ENCODE peak calls at places on chromosomes 4 and X, in seven cellular contexts. One of them, this sample, is unnamed.

GRCh38 chr4:88610771-88611170 is 18.5 kb downstream of the HERC3 start:
- DNase-seq in glutamatergic neuron: no peak
- DNase-seq in A549: no peak
- DNase-seq in endothelial cell: no peak
- DNase-seq in mucosa of descending colon: peak
- DNase-seq in HepG2: no peak
- DNase-seq in GM23338: no peak
- DNase-seq in this sample: no peak

GRCh38 chr4:45518832-45519231 is 605.0 kb downstream of the GABRG1 start:
- DNase-seq in glutamatergic neuron: no peak
- DNase-seq in endothelial cell: no peak
- DNase-seq in HepG2: no peak
- DNase-seq in mucosa of descending colon: no peak
- DNase-seq in A549: no peak
- DNase-seq in GM23338: peak
- DNase-seq in this sample: no peak

GRCh38 chrX:56751071-56751470 is 22.0 kb downstream of the NBDY start:
- DNase-seq in mucosa of descending colon: no peak
- DNase-seq in GM23338: no peak
- DNase-seq in endothelial cell: no peak
- DNase-seq in HepG2: no peak
- DNase-seq in A549: no peak
- DNase-seq in glutamatergic neuron: no peak
- DNase-seq in this sample: no peak

GRCh38 chr4:4327652-4328121 is 37.6 kb downstream of the ZBTB49 start:
- DNase-seq in mucosa of descending colon: no peak
- DNase-seq in A549: peak
- DNase-seq in HepG2: peak
- DNase-seq in GM23338: peak
- DNase-seq in glutamatergic neuron: peak
- DNase-seq in endothelial cell: peak
- DNase-seq in this sample: no peak

GRCh38 chr4:122798101-122798500 is 28.5 kb upstream of the FGF2 start:
- DNase-seq in glutamatergic neuron: no peak
- DNase-seq in GM23338: peak
- DNase-seq in endothelial cell: no peak
- DNase-seq in A549: peak
- DNase-seq in mucosa of descending colon: no peak
- DNase-seq in HepG2: peak
- DNase-seq in this sample: no peak

GRCh38 chr4:174794706-174795105 is 34.3 kb downstream of the GLRA3 start:
- DNase-seq in HepG2: no peak
- DNase-seq in glutamatergic neuron: no peak
- DNase-seq in A549: no peak
- DNase-seq in mucosa of descending colon: no peak
- DNase-seq in GM23338: no peak
- DNase-seq in endothelial cell: no peak
- DNase-seq in this sample: no peak

GRCh38 chr4:85777908-85778808 is 303.2 kb downstream of the ARHGAP24 start:
- DNase-seq in HepG2: no peak
- DNase-seq in GM23338: no peak
- DNase-seq in glutamatergic neuron: no peak
- DNase-seq in A549: no peak
- DNase-seq in endothelial cell: no peak
- DNase-seq in mucosa of descending colon: no peak
- DNase-seq in this sample: no peak

GRCh38 chrX:29858714-29859113 is 356.6 kb upstream of the MAGEB2 start:
- DNase-seq in GM23338: no peak
- DNase-seq in mucosa of descending colon: no peak
- DNase-seq in glutamatergic neuron: no peak
- DNase-seq in endothelial cell: no peak
- DNase-seq in A549: no peak
- DNase-seq in HepG2: no peak
- DNase-seq in this sample: no peak

GRCh38 chr4:41369680-41370079 is 113.0 kb downstream of the UCHL1 start:
- DNase-seq in endothelial cell: no peak
- DNase-seq in A549: no peak
- DNase-seq in mucosa of descending colon: no peak
- DNase-seq in GM23338: no peak
- DNase-seq in HepG2: no peak
- DNase-seq in glutamatergic neuron: no peak
- DNase-seq in this sample: peak

GRCh38 chr4:121642876-121643585 is 53.7 kb downstream of the ANXA5 start:
- DNase-seq in GM23338: no peak
- DNase-seq in HepG2: peak
- DNase-seq in A549: no peak
- DNase-seq in glutamatergic neuron: no peak
- DNase-seq in endothelial cell: no peak
- DNase-seq in mucosa of descending colon: no peak
- DNase-seq in this sample: no peak

GRCh38 chrX:155819525-155819924 is 61.6 kb upstream of the VAMP7 start:
- DNase-seq in endothelial cell: no peak
- DNase-seq in mucosa of descending colon: no peak
- DNase-seq in HepG2: no peak
- DNase-seq in glutamatergic neuron: no peak
- DNase-seq in A549: no peak
- DNase-seq in GM23338: peak
- DNase-seq in this sample: no peak

GRCh38 chrX:129759576-129760061 is 20.1 kb upstream of the SASH3 start:
- DNase-seq in GM23338: peak
- DNase-seq in A549: no peak
- DNase-seq in glutamatergic neuron: no peak
- DNase-seq in HepG2: no peak
- DNase-seq in mucosa of descending colon: no peak
- DNase-seq in endothelial cell: no peak
- DNase-seq in this sample: peak

GRCh38 chr4:186471441-186471840 is 83.9 kb downstream of the MTNR1A start:
- DNase-seq in A549: no peak
- DNase-seq in HepG2: no peak
- DNase-seq in glutamatergic neuron: no peak
- DNase-seq in GM23338: no peak
- DNase-seq in endothelial cell: no peak
- DNase-seq in mucosa of descending colon: no peak
- DNase-seq in this sample: no peak

GRCh38 chr4:105280338-105280809 is 133.7 kb downstream of the TET2 start:
- DNase-seq in A549: no peak
- DNase-seq in endothelial cell: no peak
- DNase-seq in HepG2: no peak
- DNase-seq in mucosa of descending colon: no peak
- DNase-seq in glutamatergic neuron: no peak
- DNase-seq in GM23338: no peak
- DNase-seq in this sample: no peak

GRCh38 chr4:8218371-8219050 is 19.4 kb downstream of the SH3TC1 start:
- DNase-seq in mucosa of descending colon: peak
- DNase-seq in HepG2: no peak
- DNase-seq in glutamatergic neuron: no peak
- DNase-seq in GM23338: no peak
- DNase-seq in endothelial cell: no peak
- DNase-seq in A549: no peak
- DNase-seq in this sample: no peak

GRCh38 chr4:22416403-22416802 is 99.5 kb downstream of the ADGRA3 start:
- DNase-seq in GM23338: no peak
- DNase-seq in A549: no peak
- DNase-seq in endothelial cell: no peak
- DNase-seq in HepG2: no peak
- DNase-seq in glutamatergic neuron: no peak
- DNase-seq in mucosa of descending colon: no peak
- DNase-seq in this sample: no peak

GRCh38 chr4:182593864-182594263 is 323.3 kb downstream of the DCTD start:
- DNase-seq in glutamatergic neuron: no peak
- DNase-seq in endothelial cell: no peak
- DNase-seq in A549: no peak
- DNase-seq in HepG2: no peak
- DNase-seq in GM23338: no peak
- DNase-seq in mucosa of descending colon: no peak
- DNase-seq in this sample: no peak

GRCh38 chr4:1943928-1944327 is 64.8 kb downstream of the NELFA start:
- DNase-seq in endothelial cell: no peak
- DNase-seq in mucosa of descending colon: no peak
- DNase-seq in HepG2: no peak
- DNase-seq in GM23338: no peak
- DNase-seq in glutamatergic neuron: no peak
- DNase-seq in A549: no peak
- DNase-seq in this sample: no peak

GRCh38 chrX:153469811-153470410 is 465 bp downstream of the HAUS7 start:
- DNase-seq in HepG2: no peak
- DNase-seq in mucosa of descending colon: no peak
- DNase-seq in endothelial cell: peak
- DNase-seq in glutamatergic neuron: peak
- DNase-seq in GM23338: peak
- DNase-seq in A549: peak
- DNase-seq in this sample: no peak

GRCh38 chr4:17580969-17581368 is 4.0 kb downstream of the LAP3 start:
- DNase-seq in A549: no peak
- DNase-seq in glutamatergic neuron: no peak
- DNase-seq in endothelial cell: no peak
- DNase-seq in HepG2: no peak
- DNase-seq in mucosa of descending colon: no peak
- DNase-seq in GM23338: no peak
- DNase-seq in this sample: no peak

GRCh38 chr4:8595237-8596087 is 2.9 kb downstream of the CPZ start:
- DNase-seq in GM23338: no peak
- DNase-seq in glutamatergic neuron: no peak
- DNase-seq in A549: no peak
- DNase-seq in endothelial cell: no peak
- DNase-seq in mucosa of descending colon: no peak
- DNase-seq in HepG2: no peak
- DNase-seq in this sample: no peak

GRCh38 chrX:108203540-108203939 is 112.0 kb downstream of the ATG4A start:
- DNase-seq in mucosa of descending colon: no peak
- DNase-seq in endothelial cell: no peak
- DNase-seq in HepG2: no peak
- DNase-seq in glutamatergic neuron: no peak
- DNase-seq in GM23338: no peak
- DNase-seq in A549: no peak
- DNase-seq in this sample: no peak

GRCh38 chrX:46444011-46444410 is 101.2 kb downstream of the ZNF674 start:
- DNase-seq in glutamatergic neuron: no peak
- DNase-seq in mucosa of descending colon: no peak
- DNase-seq in GM23338: no peak
- DNase-seq in A549: no peak
- DNase-seq in HepG2: peak
- DNase-seq in endothelial cell: no peak
- DNase-seq in this sample: no peak

GRCh38 chr4:21991537-21991936 is 43.0 kb upstream of the KCNIP4 start:
- DNase-seq in A549: no peak
- DNase-seq in GM23338: no peak
- DNase-seq in HepG2: no peak
- DNase-seq in endothelial cell: no peak
- DNase-seq in glutamatergic neuron: no peak
- DNase-seq in mucosa of descending colon: no peak
- DNase-seq in this sample: no peak

GRCh38 chrX:18702362-18703195 is 4.9 kb upstream of the PPEF1 start:
- DNase-seq in mucosa of descending colon: no peak
- DNase-seq in GM23338: no peak
- DNase-seq in HepG2: no peak
- DNase-seq in endothelial cell: no peak
- DNase-seq in A549: peak
- DNase-seq in glutamatergic neuron: no peak
- DNase-seq in this sample: no peak

GRCh38 chrX:34563809-34564208 is 93.3 kb downstream of the TMEM47 start:
- DNase-seq in A549: no peak
- DNase-seq in GM23338: peak
- DNase-seq in HepG2: no peak
- DNase-seq in endothelial cell: no peak
- DNase-seq in mucosa of descending colon: no peak
- DNase-seq in glutamatergic neuron: no peak
- DNase-seq in this sample: no peak

GRCh38 chrX:41889317-41890025 is 33.9 kb downstream of the CASK start:
- DNase-seq in GM23338: no peak
- DNase-seq in A549: peak
- DNase-seq in glutamatergic neuron: no peak
- DNase-seq in endothelial cell: no peak
- DNase-seq in mucosa of descending colon: no peak
- DNase-seq in HepG2: peak
- DNase-seq in this sample: no peak

GRCh38 chr4:188992706-188993105 is 853.5 kb downstream of the TRIML1 start:
- DNase-seq in glutamatergic neuron: no peak
- DNase-seq in endothelial cell: no peak
- DNase-seq in HepG2: no peak
- DNase-seq in mucosa of descending colon: no peak
- DNase-seq in A549: no peak
- DNase-seq in GM23338: no peak
- DNase-seq in this sample: no peak

GRCh38 chrX:38458071-38458470 is 103.3 kb upstream of the TSPAN7 start:
- DNase-seq in GM23338: peak
- DNase-seq in mucosa of descending colon: no peak
- DNase-seq in endothelial cell: no peak
- DNase-seq in HepG2: no peak
- DNase-seq in A549: no peak
- DNase-seq in glutamatergic neuron: no peak
- DNase-seq in this sample: no peak
- TF ChIP-seq CTCF in GM23338: peak
- TF ChIP-seq CTCF in mucosa of descending colon: no peak
- TF ChIP-seq CTCF in endothelial cell: no peak
- TF ChIP-seq CTCF in HepG2: peak
- TF ChIP-seq CTCF in A549: no peak
- TF ChIP-seq CTCF in glutamatergic neuron: no peak
- TF ChIP-seq CTCF in this sample: no peak

GRCh38 chrX:125744914-125745313 is 421.2 kb downstream of the DCAF12L2 start:
- DNase-seq in A549: no peak
- DNase-seq in mucosa of descending colon: no peak
- DNase-seq in glutamatergic neuron: no peak
- DNase-seq in endothelial cell: no peak
- DNase-seq in GM23338: no peak
- DNase-seq in HepG2: no peak
- DNase-seq in this sample: no peak
- TF ChIP-seq CTCF in A549: no peak
- TF ChIP-seq CTCF in mucosa of descending colon: no peak
- TF ChIP-seq CTCF in glutamatergic neuron: peak
- TF ChIP-seq CTCF in endothelial cell: peak
- TF ChIP-seq CTCF in GM23338: no peak
- TF ChIP-seq CTCF in HepG2: no peak
- TF ChIP-seq CTCF in this sample: no peak

DNA sequence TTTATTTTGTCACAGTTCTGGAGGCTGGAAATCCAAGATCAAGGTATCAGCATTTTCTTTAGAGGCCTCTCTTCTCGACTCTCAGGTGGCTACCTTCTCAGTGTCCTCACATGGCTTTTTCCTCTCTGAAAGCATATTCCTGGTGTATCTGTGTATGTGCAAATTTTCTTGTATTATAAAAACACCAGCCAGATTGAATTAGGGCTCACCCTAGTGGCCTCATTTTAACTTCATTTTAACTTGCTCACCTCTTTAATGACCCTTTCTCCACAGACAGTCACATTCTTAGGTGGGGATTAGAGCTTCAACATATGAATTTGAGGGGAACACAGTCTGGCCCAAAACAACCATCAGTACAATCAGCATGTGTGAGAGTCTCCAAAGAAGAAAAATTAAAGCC is 542.4 kb upstream of the FAM241A start:
- DNase-seq in GM23338: peak
- DNase-seq in mucosa of descending colon: no peak
- DNase-seq in A549: no peak
- DNase-seq in glutamatergic neuron: no peak
- DNase-seq in HepG2: no peak
- DNase-seq in endothelial cell: no peak
- DNase-seq in this sample: no peak
- TF ChIP-seq CTCF in GM23338: peak
- TF ChIP-seq CTCF in mucosa of descending colon: no peak
- TF ChIP-seq CTCF in A549: no peak
- TF ChIP-seq CTCF in glutamatergic neuron: no peak
- TF ChIP-seq CTCF in HepG2: no peak
- TF ChIP-seq CTCF in endothelial cell: no peak
- TF ChIP-seq CTCF in this sample: no peak

GRCh38 chr4:57270350-57270749 is 160.2 kb upstream of the IGFBP7 start:
- DNase-seq in glutamatergic neuron: peak
- DNase-seq in HepG2: no peak
- DNase-seq in A549: no peak
- DNase-seq in endothelial cell: no peak
- DNase-seq in GM23338: no peak
- DNase-seq in mucosa of descending colon: no peak
- DNase-seq in this sample: peak

GRCh38 chr4:57265831-57266582 is 155.8 kb upstream of the IGFBP7 start:
- DNase-seq in HepG2: no peak
- DNase-seq in GM23338: peak
- DNase-seq in endothelial cell: peak
- DNase-seq in A549: no peak
- DNase-seq in mucosa of descending colon: no peak
- DNase-seq in glutamatergic neuron: no peak
- DNase-seq in this sample: no peak
- TF ChIP-seq CTCF in HepG2: no peak
- TF ChIP-seq CTCF in GM23338: peak
- TF ChIP-seq CTCF in endothelial cell: no peak
- TF ChIP-seq CTCF in A549: no peak
- TF ChIP-seq CTCF in mucosa of descending colon: no peak
- TF ChIP-seq CTCF in glutamatergic neuron: no peak
- TF ChIP-seq CTCF in this sample: no peak

This sample was measured in stomach.